ENCODE peak calls at places on chromosomes 11 and 22, in four cellular contexts. O is Caki2, X is amniotic stem cell, I is fibroblast of lung. L is an unnamed sample.

GRCh38 chr11:106369224-106369623 is 291.8 kb downstream of the AASDHPPT start:
- DNase-seq in I (peak; percentile 7), O (no peak), X (no peak), L (no peak)

GRCh38 chr11:122181372-122181771 is 65.4 kb upstream of the BLID start:
- DNase-seq in X (no peak), I (no peak), O (no peak), L (no peak)

GRCh38 chr11:128174465-128175101 is 412.8 kb downstream of the ETS1 start:
- DNase-seq in O (no peak), X (no peak), I (peak; percentile 82), L (peak; percentile 62)

GRCh38 chr11:10650630-10651029 is 42.9 kb downstream of the IRAG1 start:
- DNase-seq in X (no peak), O (no peak), I (no peak), L (no peak)

GRCh38 chr11:34345012-34345804 is 12.6 kb downstream of the ABTB2 start:
- DNase-seq in I (peak; percentile 96), O (peak; percentile 95), X (no peak), L (no peak)

GRCh38 chr22:39472570-39473556 is 16.1 kb downstream of the MGAT3 start:
- DNase-seq in X (no peak), O (no peak), I (no peak), L (no peak)

GRCh38 chr22:37483594-37484114 is 2.5 kb downstream of the MFNG start:
- DNase-seq in O (no peak), I (peak; percentile 6), X (no peak), L (no peak)

GRCh38 chr11:113477321-113477720 is 2.1 kb upstream of the DRD2 start:
- DNase-seq in X (no peak), O (no peak), I (no peak), L (no peak)

GRCh38 chr11:60498853-60499252 is 6.3 kb downstream of the MS4A12 start:
- DNase-seq in X (no peak), I (no peak), O (no peak), L (no peak)

GRCh38 chr22:22219140-22219996 is 25.2 kb upstream of the VPREB1 start:
- DNase-seq in X (no peak), O (no peak), I (no peak), L (no peak)

GRCh38 chr22:24112188-24112587 is 69.1 kb upstream of the SUSD2 start:
- DNase-seq in O (no peak), I (peak; percentile 23), X (no peak), L (no peak)

GRCh38 chr11:94545641-94546470 is 2.1 kb downstream of the FUT4 start:
- DNase-seq in I (no peak), X (no peak), O (no peak), L (no peak)

GRCh38 chr11:90803781-90804180 is 580.9 kb upstream of the CHORDC1 start:
- DNase-seq in O (no peak), I (no peak), X (no peak), L (no peak)

GRCh38 chr11:104033134-104033533 is 3.3 kb upstream of the DDI1 start:
- DNase-seq in X (no peak), O (peak; percentile 16), I (peak; percentile 81), L (peak; percentile 31)

GRCh38 chr22:32839776-32840571 is 38.5 kb downstream of the TIMP3 start:
- DNase-seq in X (no peak), I (peak; percentile 91), O (no peak), L (no peak)

GRCh38 chr11:47415949-47416472 is 7.6 kb downstream of the SLC39A13 start:
- DNase-seq in O (peak; percentile 49), X (peak; percentile 87), I (peak; percentile 95), L (no peak)

GRCh38 chr22:38455530-38456271 is 702 bp upstream of the KCNJ4 start:
- DNase-seq in O (no peak), I (peak; percentile 45), X (no peak), L (no peak)

GRCh38 chr22:35230839-35231584 is 26.3 kb upstream of the HMGXB4 start:
- DNase-seq in I (no peak), X (no peak), O (no peak), L (no peak)

GRCh38 chr22:45772726-45773125 is 101.1 kb downstream of the ATXN10 start:
- DNase-seq in O (no peak), X (no peak), I (no peak), L (no peak)

GRCh38 chr11:132718711-132719641 is 813.3 kb downstream of the OPCML start:
- DNase-seq in I (peak; percentile 78), O (no peak), X (no peak), L (peak; percentile 29)

GRCh38 chr11:66388746-66389386 is 17.3 kb upstream of the SLC29A2 start:
- DNase-seq in O (peak; percentile 24), X (no peak), I (peak; percentile 56), L (no peak)

GRCh38 chr11:120021978-120022377 is 115.9 kb downstream of the TRIM29 start:
- DNase-seq in X (no peak), I (no peak), O (no peak), L (no peak)

GRCh38 chr22:19710020-19710768 is 4.1 kb upstream of the SEPTIN5 start:
- DNase-seq in O (no peak), X (no peak), I (no peak), L (no peak)

GRCh38 chr22:44752285-44753188 is at the start of gene ARHGAP8:
- DNase-seq in I (no peak), X (no peak), O (no peak), L (no peak)

L was measured in AG04449.